ENCODE peak calls at places on chromosomes 11 and 22, in seven cellular contexts. U is NT2/D1, A is transverse colon, T is hepatocyte, Q is GM23338, X is upper lobe of right lung, O is body of pancreas. E is an unnamed sample.

GRCh38 chr11:34300571-34301295 is 57.1 kb downstream of the ABTB2 start:
- DNase-seq in U (no peak), T (no peak), X (no peak), Q (no peak), A (no peak), O (no peak), E (no peak)

GRCh38 chr11:46203746-46204145 is 73.7 kb upstream of the CREB3L1 start:
- DNase-seq in A (no peak), T (no peak), U (no peak), Q (no peak), X (no peak), O (no peak), E (no peak)

GRCh38 chr11:120564573-120565301 is 53.2 kb downstream of the GRIK4 start:
- DNase-seq in X (no peak), O (peak; percentile 37), A (no peak), T (peak; percentile 58), Q (peak; percentile 46), U (no peak), E (no peak)

GRCh38 chr11:47177846-47178245 is 1.2 kb upstream of the ARFGAP2 start:
- DNase-seq in Q (no peak), O (no peak), U (no peak), X (no peak), T (no peak), A (no peak), E (no peak)

GRCh38 chr11:35804446-35805040 is 139.3 kb upstream of the LDLRAD3 start:
- DNase-seq in T (no peak), Q (no peak), A (no peak), U (no peak), O (no peak), X (no peak), E (no peak)

GRCh38 chr22:38706101-38706884 is 549 bp downstream of the GTPBP1 start:
- DNase-seq in A (peak; percentile 61), Q (peak; percentile 38), O (peak; percentile 51), T (peak; percentile 62), X (peak; percentile 80), U (no peak), E (no peak)

GRCh38 chr22:43818981-43819690 is 7.0 kb upstream of the EFCAB6 start:
- DNase-seq in U (no peak), O (no peak), T (no peak), X (no peak), Q (no peak), A (no peak), E (no peak)

GRCh38 chr11:69984457-69985261 is 93.5 kb upstream of the ANO1 start:
- DNase-seq in T (no peak), X (peak; percentile 49), O (no peak), Q (peak; percentile 89), A (no peak), U (peak; percentile 68), E (no peak)

GRCh38 chr22:45929649-45930048 is 47.3 kb downstream of the WNT7B start:
- DNase-seq in X (no peak), U (no peak), Q (no peak), A (no peak), O (no peak), T (no peak), E (no peak)

GRCh38 chr22:26438006-26438405 is 8.9 kb downstream of the ASPHD2 start:
- DNase-seq in O (no peak), Q (peak; percentile 53), A (no peak), X (no peak), U (no peak), T (no peak), E (no peak)

GRCh38 chr11:11978792-11979486 is 29.5 kb downstream of the DKK3 start:
- DNase-seq in U (no peak), X (peak; percentile 65), O (peak; percentile 46), Q (no peak), A (peak; percentile 29), T (no peak), E (peak; percentile 44)

GRCh38 chr11:125091247-125091876 is 20.1 kb downstream of the TMEM218 start:
- DNase-seq in T (peak; percentile 80), A (no peak), U (peak; percentile 77), X (peak; percentile 34), Q (peak; percentile 87), O (peak; percentile 24), E (peak; percentile 14)

GRCh38 chr11:123429336-123429735 is 733 bp upstream of the GRAMD1B start:
- DNase-seq in Q (no peak), X (no peak), T (no peak), A (no peak), O (no peak), U (no peak), E (no peak)

GRCh38 chr11:87463486-87464102 is 425.9 kb downstream of the TMEM135 start:
- DNase-seq in U (peak; percentile 64), O (no peak), Q (peak; percentile 82), T (peak; percentile 47), A (no peak), X (no peak), E (no peak)

GRCh38 chr22:47063071-47063509 is 300.6 kb downstream of the TBC1D22A start:
- DNase-seq in Q (no peak), A (peak; percentile 4), U (no peak), X (peak; percentile 54), O (peak; percentile 5), T (no peak), E (no peak)

GRCh38 chr11:28798286-28798685 is 690.1 kb downstream of the METTL15 start:
- DNase-seq in X (no peak), O (no peak), A (no peak), U (no peak), Q (no peak), T (no peak), E (no peak)

GRCh38 chr11:115912484-115912945 is 408.3 kb upstream of the CADM1 start:
- DNase-seq in O (no peak), Q (peak; percentile 62), X (no peak), T (peak; percentile 48), U (no peak), A (no peak), E (no peak)

GRCh38 chr11:27046956-27047355 is 6.3 kb downstream of the BBOX1 start:
- DNase-seq in T (no peak), Q (no peak), X (no peak), U (no peak), A (no peak), O (no peak), E (no peak)

GRCh38 chr22:43777204-43777671 is 34.9 kb downstream of the EFCAB6 start:
- DNase-seq in U (no peak), Q (no peak), O (no peak), X (no peak), A (no peak), T (peak; percentile 10), E (no peak)

GRCh38 chr11:14378171-14378570 is 19.2 kb upstream of the RRAS2 start:
- DNase-seq in A (no peak), O (no peak), Q (no peak), T (no peak), U (no peak), X (no peak), E (no peak)

GRCh38 chr11:82980292-82980691 is 78.8 kb downstream of the DDIAS start:
- DNase-seq in T (no peak), A (no peak), U (no peak), O (no peak), X (no peak), Q (no peak), E (peak; percentile 71)

GRCh38 chr11:86218125-86219081 is 26.1 kb upstream of the EED start:
- DNase-seq in O (peak; percentile 76), X (peak; percentile 70), A (peak; percentile 75), Q (peak; percentile 91), U (peak; percentile 66), T (peak; percentile 83), E (peak; percentile 42)

GRCh38 chr11:65895482-65895981 is 4.7 kb downstream of the FOSL1 start:
- DNase-seq in T (no peak), A (no peak), O (no peak), U (no peak), Q (no peak), X (no peak), E (no peak)
- H3K4me1 ChIP-seq in T (peaks cover 29% of the 10 kb centered on the region), A (peaks cover 49% of the 10 kb centered on the region), O (peaks cover 32% of the 10 kb centered on the region), U (peaks cover 11% of the 10 kb centered on the region), Q (peaks cover 19% of the 10 kb centered on the region), X (peaks cover 44% of the 10 kb centered on the region), E (peaks cover 66% of the 10 kb centered on the region)

GRCh38 chr22:20547029-20547428 is 39.6 kb downstream of the MED15 start:
- DNase-seq in U (no peak), Q (no peak), O (no peak), A (no peak), T (no peak), X (no peak), E (no peak)

GRCh38 chr22:20548806-20549205 is 41.4 kb downstream of the MED15 start:
- DNase-seq in U (no peak), A (no peak), T (no peak), O (no peak), X (no peak), Q (no peak), E (no peak)

GRCh38 chr22:20550057-20550817 is 42.8 kb downstream of the MED15 start:
- DNase-seq in X (no peak), O (no peak), A (no peak), T (no peak), U (no peak), Q (no peak), E (no peak)

GRCh38 chr22:20550851-20551744 is 43.7 kb downstream of the MED15 start:
- DNase-seq in A (no peak), U (peak; percentile 77), Q (peak; percentile 52), O (no peak), T (peak; percentile 55), X (no peak), E (no peak)

DNA sequence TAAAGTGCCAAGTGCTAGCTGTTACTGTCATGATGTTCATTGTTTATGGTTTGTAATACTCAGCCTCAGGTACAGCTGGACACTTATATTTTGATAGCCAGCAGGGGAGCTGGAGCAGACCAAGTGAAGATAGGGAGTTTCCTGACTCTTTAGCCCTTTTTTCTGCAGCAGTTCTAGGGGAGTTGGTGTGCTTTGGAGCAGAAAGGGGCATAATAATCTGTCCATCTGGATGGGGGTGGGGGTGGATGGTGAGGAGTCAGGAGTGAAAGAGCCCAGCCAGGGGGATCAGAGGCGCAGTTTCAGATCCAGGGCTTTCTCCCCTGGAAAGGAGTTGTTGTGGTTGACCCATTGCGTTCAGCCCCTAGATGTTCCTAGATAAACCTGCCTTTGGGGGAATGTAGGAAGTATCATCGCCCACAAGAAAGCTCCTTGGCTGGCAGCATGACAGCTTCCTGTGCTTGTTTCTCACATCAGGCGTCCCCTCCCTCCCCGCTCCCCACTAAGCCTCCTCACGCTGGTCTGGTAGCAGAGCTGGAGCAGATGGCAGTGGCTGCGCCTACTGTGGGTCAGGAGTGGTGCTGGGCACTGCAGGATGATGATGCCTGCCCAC is 41.9 kb downstream of the MED15 start:
- DNase-seq in U (no peak), X (no peak), O (no peak), A (no peak), T (no peak), Q (peak; percentile 26), E (no peak)
- H3K4me1 ChIP-seq in U (peaks cover 21% of the 10 kb centered on the region), X (peaks cover 53% of the 10 kb centered on the region), O (peaks cover 32% of the 10 kb centered on the region), A (peaks cover 45% of the 10 kb centered on the region), T (peaks cover 45% of the 10 kb centered on the region), Q (peaks cover 4% of the 10 kb centered on the region), E (peaks cover 21% of the 10 kb centered on the region)

DNA sequence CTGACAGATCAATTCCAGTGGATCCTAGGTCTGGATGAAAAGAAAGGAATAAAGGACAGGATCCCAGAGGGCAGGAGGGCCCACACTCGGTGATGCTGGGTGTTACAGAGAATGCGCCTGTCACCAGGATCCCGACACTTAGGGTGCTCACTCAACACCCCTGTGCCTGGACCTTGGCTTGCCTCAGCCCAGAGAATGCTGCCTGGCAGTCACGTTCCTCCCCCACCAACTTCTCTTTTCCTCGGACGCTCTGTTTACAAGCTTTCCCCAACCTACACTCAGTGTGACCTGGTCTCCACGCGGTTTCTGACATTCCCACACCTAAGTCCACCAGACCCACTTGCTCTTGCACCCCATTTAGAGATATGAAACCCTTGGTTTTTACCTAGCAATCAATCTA is 38.0 kb upstream of the ETS1 start:
- DNase-seq in Q (no peak), O (no peak), T (no peak), A (no peak), U (no peak), X (no peak), E (no peak)
- H3K4me1 ChIP-seq in Q (peaks cover 38% of the 10 kb centered on the region), O (peaks cover 18% of the 10 kb centered on the region), T (peaks cover 9% of the 10 kb centered on the region), A (peaks cover 4% of the 10 kb centered on the region), U (no peaks in the 10 kb centered on the region), X (peaks cover 27% of the 10 kb centered on the region), E (no peaks in the 10 kb centered on the region)

GRCh38 chr22:44839061-44839460 is 86.7 kb downstream of the ARHGAP8 start:
- DNase-seq in Q (no peak), U (no peak), A (no peak), T (no peak), O (no peak), X (no peak), E (no peak)
- H3K4me1 ChIP-seq in Q (peaks cover 4% of the 10 kb centered on the region), U (peaks cover 10% of the 10 kb centered on the region), A (no peaks in the 10 kb centered on the region), T (no peaks in the 10 kb centered on the region), O (no peaks in the 10 kb centered on the region), X (no peaks in the 10 kb centered on the region), E (no peaks in the 10 kb centered on the region)